ENCODE peak calls at places on chromosomes 13 and 19, in seven cellular contexts. I is heart right ventricle, V is ovary, A is stomach, N is neural progenitor cell, T is GM06990, Y is AG04450. S is an unnamed sample.

GRCh38 chr19:1066748-1067340 is at the start of gene ARHGAP45:
- DNase-seq in I (peak; percentile 55), T (peak; percentile 89), Y (no peak), V (no peak), N (peak; percentile 52), A (peak; percentile 60), S (no peak)

GRCh38 chr19:28406966-28407365 is 806.0 kb downstream of the UQCRFS1 start:
- DNase-seq in A (no peak), T (no peak), N (no peak), Y (no peak), V (no peak), I (no peak), S (no peak)

GRCh38 chr19:58513213-58513693 is 1.5 kb upstream of the SLC27A5 start:
- DNase-seq in T (no peak), Y (no peak), V (no peak), N (no peak), A (no peak), I (no peak), S (no peak)

GRCh38 chr19:35553385-35554000 is 8.1 kb downstream of the TMEM147 start:
- DNase-seq in V (no peak), Y (no peak), I (no peak), N (no peak), A (no peak), T (no peak), S (no peak)

GRCh38 chr13:48066310-48066989 is 28.5 kb downstream of the MED4 start:
- DNase-seq in N (no peak), A (no peak), I (no peak), V (no peak), T (peak; percentile 42), Y (no peak), S (no peak)

GRCh38 chr13:52061587-52061986 is 37.1 kb downstream of the UTP14C start:
- DNase-seq in I (no peak), T (no peak), N (no peak), V (no peak), A (no peak), Y (no peak), S (peak; percentile 16)

GRCh38 chr13:44383945-44384344 is 10.3 kb downstream of the SERP2 start:
- DNase-seq in Y (no peak), N (no peak), T (no peak), I (no peak), A (no peak), V (no peak), S (no peak)

GRCh38 chr13:50715402-50716146 is 127.9 kb downstream of the DLEU7 start:
- DNase-seq in Y (no peak), A (no peak), I (peak; percentile 35), T (no peak), N (no peak), V (no peak), S (no peak)

GRCh38 chr13:71780546-71780945 is 86.5 kb downstream of the DACH1 start:
- DNase-seq in N (no peak), A (no peak), Y (no peak), I (no peak), V (no peak), T (no peak), S (no peak)

GRCh38 chr13:50990540-50991506 is 81.2 kb downstream of the RNASEH2B start:
- DNase-seq in A (no peak), Y (peak; percentile 52), N (peak; percentile 49), I (no peak), V (peak; percentile 47), T (no peak), S (no peak)

GRCh38 chr19:18017275-18018083 is 9.5 kb downstream of the ARRDC2 start:
- DNase-seq in N (no peak), T (no peak), Y (no peak), I (no peak), V (no peak), A (no peak), S (no peak)
- H3K4me3 ChIP-seq in N (no peak overlapping the region), T (no peak overlapping the region), Y (no peak overlapping the region), I (no peak overlapping the region), V (no peak overlapping the region), A (no peak overlapping the region), S (no peak overlapping the region)

GRCh38 chr19:17678836-17679235 is 9.3 kb downstream of the UNC13A start:
- DNase-seq in N (no peak), I (no peak), T (no peak), Y (no peak), V (no peak), A (no peak), S (no peak)

GRCh38 chr19:17679526-17680234 is 8.5 kb downstream of the UNC13A start:
- DNase-seq in I (no peak), A (no peak), N (peak; percentile 43), V (no peak), Y (no peak), T (no peak), S (no peak)

GRCh38 chr19:17681505-17682125 is 6.5 kb downstream of the UNC13A start:
- DNase-seq in N (peak; percentile 86), T (peak; percentile 30), I (peak; percentile 55), Y (peak; percentile 6), A (no peak), V (peak; percentile 69), S (no peak)

GRCh38 chr19:17682273-17682672 is 5.9 kb downstream of the UNC13A start:
- DNase-seq in I (no peak), A (no peak), Y (no peak), V (no peak), N (no peak), T (no peak), S (no peak)

DNA sequence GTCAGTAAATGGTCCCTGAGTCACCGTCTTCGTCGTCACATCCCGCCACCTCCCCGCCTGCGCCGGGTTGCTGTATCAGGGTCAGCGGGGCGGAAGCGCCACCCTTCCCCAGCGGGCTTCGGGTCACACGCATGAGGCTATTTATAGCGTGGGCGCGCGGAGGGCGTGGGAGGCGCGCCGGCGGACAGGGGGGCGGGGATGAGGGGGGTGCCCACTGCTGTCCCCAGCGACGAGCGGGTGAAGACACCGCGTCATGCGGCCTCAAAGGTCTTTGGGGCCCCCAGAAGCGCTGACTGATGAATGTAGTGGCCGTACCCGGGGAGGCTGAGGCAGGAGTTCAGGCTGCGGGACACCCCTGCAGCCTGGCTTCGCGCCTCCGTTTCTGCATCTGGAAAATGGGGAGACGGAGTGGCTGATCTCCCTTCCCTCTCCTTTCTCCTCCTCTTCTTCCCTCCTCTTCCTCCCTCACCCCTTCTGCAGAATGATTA is 7.9 kb downstream of the UNC13A start:
- DNase-seq in T (peak; percentile 82), Y (no peak), A (peak; percentile 57), N (peak; percentile 67), I (peak; percentile 79), V (peak; percentile 51), S (no peak)
- TF ChIP-seq CTCF in T (no peak), Y (no peak), A (no peak), N (no peak), I (peak; percentile 13), V (no peak), S (no peak)

DNA sequence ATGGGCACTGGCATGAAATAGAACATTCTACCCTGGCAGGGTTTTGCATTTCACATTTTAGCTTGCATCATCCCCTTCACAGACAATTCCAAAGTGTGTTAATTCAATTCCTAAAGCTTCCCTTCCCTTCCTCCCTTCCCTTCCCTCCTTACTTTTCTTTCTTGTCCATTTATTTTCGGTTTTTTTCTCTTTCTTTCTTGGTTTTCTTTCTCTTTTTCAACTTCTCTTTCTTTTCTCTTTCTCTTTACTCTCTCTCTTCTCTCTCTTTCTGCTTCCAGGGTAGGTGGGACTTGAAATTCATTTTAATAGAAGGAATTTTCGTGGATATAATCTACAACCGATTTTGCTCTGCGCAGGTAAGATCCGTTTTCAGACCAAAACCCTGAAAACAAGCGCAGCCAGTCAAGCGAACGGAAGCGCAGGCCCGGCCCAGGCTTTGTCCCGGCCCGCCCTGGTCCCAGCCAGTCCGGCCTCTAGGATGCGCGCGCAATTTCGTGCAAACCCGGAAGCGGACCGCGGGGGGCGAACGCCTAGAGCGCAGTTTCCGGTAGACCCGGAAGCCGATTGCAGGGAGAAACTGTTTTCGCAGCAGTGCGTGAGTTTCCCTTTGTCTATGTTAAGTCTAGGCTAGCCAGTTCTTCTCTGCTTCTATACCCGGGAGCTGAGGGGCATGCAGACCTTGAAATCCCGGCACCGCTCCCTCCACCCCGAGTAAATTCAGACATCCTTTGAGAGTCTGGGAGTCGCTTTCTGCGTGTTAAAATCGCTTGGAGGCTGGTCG is at the start of gene ZNF528:
- DNase-seq in I (peak; percentile 98), A (peak; percentile 97), V (peak; percentile 98), N (peak; percentile 92), T (peak; percentile 74), Y (peak; percentile 88), S (peak; percentile 33)
- H3K4me3 ChIP-seq in I (peak within 1 kb of the TSS; percentile 54), A (peak within 1 kb of the TSS; percentile 80), V (peak within 1 kb of the TSS; percentile 66), N (peak within 1 kb of the TSS; percentile 65), T (peak within 1 kb of the TSS; percentile 69), Y (peak within 1 kb of the TSS; percentile 93), S (peak within 1 kb of the TSS; percentile 86)

GRCh38 chr19:39038098-39038497 is 5.7 kb upstream of the FBXO27 start:
- DNase-seq in N (peak; percentile 87), V (no peak), I (no peak), T (no peak), A (peak; percentile 58), Y (no peak), S (no peak)
- TF ChIP-seq CTCF in N (no peak), V (no peak), I (no peak), T (peak; percentile 15), A (no peak), Y (peak; percentile 30), S (peak; percentile 32)

DNA sequence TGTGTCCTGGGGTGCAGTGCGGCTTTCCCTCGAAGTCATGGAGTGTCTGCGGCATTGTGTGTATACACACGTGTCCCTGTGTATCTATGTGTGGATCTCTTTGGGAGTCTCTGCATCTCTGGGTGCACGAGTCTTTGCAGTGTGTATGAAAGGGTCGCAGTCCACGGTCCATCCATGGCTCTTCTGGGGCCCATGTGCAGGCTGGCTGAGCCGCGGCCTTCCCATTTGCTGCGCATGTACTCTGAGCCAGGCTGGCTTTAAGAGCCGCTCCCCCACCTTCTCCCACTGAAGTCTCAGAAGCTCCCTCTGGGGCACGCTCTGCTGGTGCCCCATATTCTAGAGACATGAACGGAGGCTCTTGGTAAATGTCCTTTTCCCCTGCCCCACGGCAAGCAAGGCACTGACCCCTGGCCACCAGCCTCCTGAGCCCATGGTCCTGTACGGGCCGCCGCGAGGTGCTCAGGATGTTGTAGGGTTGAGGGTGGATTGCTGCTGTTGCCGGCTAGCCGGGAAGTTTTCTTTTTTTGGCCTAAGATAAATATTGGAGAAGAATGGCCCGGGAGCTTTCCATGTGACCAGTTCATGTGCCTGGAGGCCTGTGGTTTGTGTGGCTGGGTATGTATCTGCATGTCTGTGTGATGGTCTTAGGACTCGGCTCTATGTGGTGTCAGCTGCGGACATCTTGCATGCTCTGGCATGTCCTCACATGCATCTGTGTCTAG is 31.9 kb downstream of the PAK4 start:
- DNase-seq in N (no peak), T (no peak), V (no peak), A (no peak), I (no peak), Y (no peak), S (no peak)
- H3K4me3 ChIP-seq in N (no peak overlapping the region), T (no peak overlapping the region), V (no peak overlapping the region), A (no peak overlapping the region), I (no peak overlapping the region), Y (no peak overlapping the region), S (no peak overlapping the region)

GRCh38 chr13:64819081-64819480 is 2411.1 kb downstream of the PCDH9 start:
- DNase-seq in V (no peak), I (no peak), N (no peak), Y (no peak), A (no peak), T (no peak), S (no peak)
- TF ChIP-seq CTCF in V (no peak), I (no peak), N (no peak), Y (no peak), A (no peak), T (no peak), S (no peak)

S was measured in AG04449.